ENCODE peak calls at places on chromosomes 1 and 21, in eight cellular contexts. One of them, this sample, is unnamed.

GRCh38 chr1:229012823-229013222 is 258.1 kb upstream of the RAB4A start:
- DNase-seq in CD4-positive, alpha-beta memory T cell: no peak
- DNase-seq in astrocyte of the cerebellum: no peak
- DNase-seq in pancreas: no peak
- DNase-seq in right atrium auricular region: no peak
- DNase-seq in SJSA1: no peak
- DNase-seq in H7: no peak
- DNase-seq in cardiac muscle cell: no peak
- DNase-seq in this sample: no peak

GRCh38 chr21:42278750-42279149 is 36.5 kb downstream of the TFF3 start:
- DNase-seq in H7: no peak
- DNase-seq in SJSA1: no peak
- DNase-seq in pancreas: no peak
- DNase-seq in cardiac muscle cell: no peak
- DNase-seq in astrocyte of the cerebellum: no peak
- DNase-seq in right atrium auricular region: no peak
- DNase-seq in CD4-positive, alpha-beta memory T cell: no peak
- DNase-seq in this sample: no peak

GRCh38 chr1:110687244-110687643 is 12.5 kb upstream of the KCNA3 start:
- DNase-seq in CD4-positive, alpha-beta memory T cell: no peak
- DNase-seq in cardiac muscle cell: no peak
- DNase-seq in H7: no peak
- DNase-seq in astrocyte of the cerebellum: no peak
- DNase-seq in pancreas: no peak
- DNase-seq in SJSA1: no peak
- DNase-seq in right atrium auricular region: no peak
- DNase-seq in this sample: no peak

GRCh38 chr1:162366671-162367070 is 10.0 kb downstream of the SPATA46 start:
- DNase-seq in astrocyte of the cerebellum: no peak
- DNase-seq in cardiac muscle cell: no peak
- DNase-seq in H7: no peak
- DNase-seq in pancreas: no peak
- DNase-seq in CD4-positive, alpha-beta memory T cell: no peak
- DNase-seq in right atrium auricular region: no peak
- DNase-seq in SJSA1: no peak
- DNase-seq in this sample: no peak

GRCh38 chr1:245704765-245705164 is 550.0 kb downstream of the KIF26B start:
- DNase-seq in cardiac muscle cell: no peak
- DNase-seq in astrocyte of the cerebellum: peak
- DNase-seq in CD4-positive, alpha-beta memory T cell: no peak
- DNase-seq in right atrium auricular region: no peak
- DNase-seq in pancreas: no peak
- DNase-seq in H7: peak
- DNase-seq in SJSA1: peak
- DNase-seq in this sample: no peak

GRCh38 chr1:91828007-91828321 is 58.0 kb downstream of the TGFBR3 start:
- DNase-seq in pancreas: no peak
- DNase-seq in CD4-positive, alpha-beta memory T cell: no peak
- DNase-seq in SJSA1: no peak
- DNase-seq in cardiac muscle cell: no peak
- DNase-seq in astrocyte of the cerebellum: no peak
- DNase-seq in right atrium auricular region: no peak
- DNase-seq in H7: no peak
- DNase-seq in this sample: no peak

GRCh38 chr1:70008658-70009057 is 196.7 kb downstream of the LRRC40 start:
- DNase-seq in cardiac muscle cell: no peak
- DNase-seq in pancreas: no peak
- DNase-seq in right atrium auricular region: no peak
- DNase-seq in H7: no peak
- DNase-seq in SJSA1: no peak
- DNase-seq in CD4-positive, alpha-beta memory T cell: no peak
- DNase-seq in astrocyte of the cerebellum: no peak
- DNase-seq in this sample: no peak

GRCh38 chr1:43005460-43006351 is 47.0 kb upstream of the SLC2A1 start:
- DNase-seq in right atrium auricular region: no peak
- DNase-seq in CD4-positive, alpha-beta memory T cell: no peak
- DNase-seq in pancreas: no peak
- DNase-seq in SJSA1: no peak
- DNase-seq in astrocyte of the cerebellum: no peak
- DNase-seq in cardiac muscle cell: peak
- DNase-seq in H7: peak
- DNase-seq in this sample: no peak

GRCh38 chr21:19995253-19995652 is 1003.0 kb upstream of the NCAM2 start:
- DNase-seq in H7: no peak
- DNase-seq in right atrium auricular region: no peak
- DNase-seq in pancreas: no peak
- DNase-seq in SJSA1: no peak
- DNase-seq in astrocyte of the cerebellum: no peak
- DNase-seq in cardiac muscle cell: no peak
- DNase-seq in CD4-positive, alpha-beta memory T cell: no peak
- DNase-seq in this sample: no peak

GRCh38 chr1:176778056-176778455 is 315.1 kb downstream of the PAPPA2 start:
- DNase-seq in cardiac muscle cell: no peak
- DNase-seq in CD4-positive, alpha-beta memory T cell: no peak
- DNase-seq in SJSA1: no peak
- DNase-seq in pancreas: no peak
- DNase-seq in H7: no peak
- DNase-seq in astrocyte of the cerebellum: no peak
- DNase-seq in right atrium auricular region: no peak
- DNase-seq in this sample: no peak

GRCh38 chr21:35048183-35048601 is 910 bp downstream of the RUNX1 start:
- DNase-seq in SJSA1: peak
- DNase-seq in right atrium auricular region: no peak
- DNase-seq in pancreas: no peak
- DNase-seq in astrocyte of the cerebellum: no peak
- DNase-seq in cardiac muscle cell: no peak
- DNase-seq in H7: no peak
- DNase-seq in CD4-positive, alpha-beta memory T cell: peak
- DNase-seq in this sample: no peak

GRCh38 chr1:170732262-170732595 is 68.3 kb downstream of the PRRX1 start:
- DNase-seq in astrocyte of the cerebellum: no peak
- DNase-seq in cardiac muscle cell: no peak
- DNase-seq in H7: no peak
- DNase-seq in SJSA1: no peak
- DNase-seq in pancreas: no peak
- DNase-seq in CD4-positive, alpha-beta memory T cell: no peak
- DNase-seq in right atrium auricular region: no peak
- DNase-seq in this sample: no peak

GRCh38 chr1:11749203-11749689 is 12.7 kb upstream of the C1orf167 start:
- DNase-seq in H7: peak
- DNase-seq in right atrium auricular region: no peak
- DNase-seq in cardiac muscle cell: peak
- DNase-seq in CD4-positive, alpha-beta memory T cell: peak
- DNase-seq in astrocyte of the cerebellum: no peak
- DNase-seq in pancreas: peak
- DNase-seq in SJSA1: peak
- DNase-seq in this sample: peak

GRCh38 chr1:206550446-206550845 is 43.1 kb downstream of the RASSF5 start:
- DNase-seq in right atrium auricular region: no peak
- DNase-seq in H7: no peak
- DNase-seq in SJSA1: no peak
- DNase-seq in cardiac muscle cell: no peak
- DNase-seq in pancreas: no peak
- DNase-seq in CD4-positive, alpha-beta memory T cell: no peak
- DNase-seq in astrocyte of the cerebellum: no peak
- DNase-seq in this sample: no peak

GRCh38 chr1:80961464-80962190 is 839.1 kb upstream of the ADGRL2 start:
- DNase-seq in right atrium auricular region: no peak
- DNase-seq in pancreas: no peak
- DNase-seq in cardiac muscle cell: no peak
- DNase-seq in astrocyte of the cerebellum: no peak
- DNase-seq in H7: no peak
- DNase-seq in SJSA1: no peak
- DNase-seq in CD4-positive, alpha-beta memory T cell: no peak
- DNase-seq in this sample: no peak
- H3K4me3 ChIP-seq in right atrium auricular region: no peak
- H3K4me3 ChIP-seq in pancreas: no peak
- H3K4me3 ChIP-seq in cardiac muscle cell: no peak
- H3K4me3 ChIP-seq in astrocyte of the cerebellum: no peak
- H3K4me3 ChIP-seq in H7: no peak
- H3K4me3 ChIP-seq in SJSA1: no peak
- H3K4me3 ChIP-seq in CD4-positive, alpha-beta memory T cell: no peak
- H3K4me3 ChIP-seq in this sample: no peak

DNA sequence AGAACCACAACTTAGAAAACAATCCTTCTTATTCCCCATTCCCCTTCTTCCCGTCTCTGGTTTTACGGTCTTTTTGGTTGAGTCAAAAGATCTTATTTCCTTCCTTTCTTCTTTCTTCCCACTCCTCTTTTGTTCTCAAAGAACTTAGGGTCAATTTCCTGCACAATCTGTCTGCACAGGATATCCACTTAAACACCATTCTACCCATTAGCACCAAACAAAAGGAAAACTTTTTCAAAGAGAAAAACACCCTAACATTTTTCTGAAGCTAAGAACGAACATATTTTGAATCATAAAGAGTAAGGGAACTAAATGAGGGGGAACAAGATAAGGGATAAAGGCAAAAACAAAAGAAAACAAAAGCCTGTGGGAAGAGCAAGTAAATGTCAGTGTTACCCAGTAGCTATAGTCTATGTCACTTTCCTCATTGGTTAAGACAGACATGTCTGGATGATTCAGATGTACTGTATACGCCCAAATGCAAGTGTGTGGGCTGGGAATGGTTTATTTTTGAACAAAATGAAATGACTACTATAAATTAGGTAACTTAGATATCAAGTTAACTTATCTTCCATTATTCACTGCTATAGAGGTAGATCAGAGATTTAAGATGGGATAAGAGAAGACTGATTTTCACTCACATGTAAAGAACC is 59.8 kb downstream of the TOR3A start:
- DNase-seq in SJSA1: peak
- DNase-seq in cardiac muscle cell: no peak
- DNase-seq in H7: no peak
- DNase-seq in CD4-positive, alpha-beta memory T cell: no peak
- DNase-seq in pancreas: no peak
- DNase-seq in astrocyte of the cerebellum: no peak
- DNase-seq in right atrium auricular region: no peak
- DNase-seq in this sample: no peak
- H3K4me3 ChIP-seq in SJSA1: peak
- H3K4me3 ChIP-seq in cardiac muscle cell: no peak
- H3K4me3 ChIP-seq in H7: no peak
- H3K4me3 ChIP-seq in CD4-positive, alpha-beta memory T cell: no peak
- H3K4me3 ChIP-seq in pancreas: peak
- H3K4me3 ChIP-seq in astrocyte of the cerebellum: peak
- H3K4me3 ChIP-seq in right atrium auricular region: no peak
- H3K4me3 ChIP-seq in this sample: no peak

GRCh38 chr1:154972213-154972516 is 1.6 kb upstream of the SHC1 start:
- DNase-seq in CD4-positive, alpha-beta memory T cell: no peak
- DNase-seq in right atrium auricular region: no peak
- DNase-seq in astrocyte of the cerebellum: no peak
- DNase-seq in SJSA1: no peak
- DNase-seq in H7: no peak
- DNase-seq in cardiac muscle cell: no peak
- DNase-seq in pancreas: no peak
- DNase-seq in this sample: no peak
- H3K4me3 ChIP-seq in CD4-positive, alpha-beta memory T cell: no peak
- H3K4me3 ChIP-seq in right atrium auricular region: peak
- H3K4me3 ChIP-seq in astrocyte of the cerebellum: peak
- H3K4me3 ChIP-seq in SJSA1: peak
- H3K4me3 ChIP-seq in H7: peak
- H3K4me3 ChIP-seq in cardiac muscle cell: no peak
- H3K4me3 ChIP-seq in pancreas: peak
- H3K4me3 ChIP-seq in this sample: no peak

DNA sequence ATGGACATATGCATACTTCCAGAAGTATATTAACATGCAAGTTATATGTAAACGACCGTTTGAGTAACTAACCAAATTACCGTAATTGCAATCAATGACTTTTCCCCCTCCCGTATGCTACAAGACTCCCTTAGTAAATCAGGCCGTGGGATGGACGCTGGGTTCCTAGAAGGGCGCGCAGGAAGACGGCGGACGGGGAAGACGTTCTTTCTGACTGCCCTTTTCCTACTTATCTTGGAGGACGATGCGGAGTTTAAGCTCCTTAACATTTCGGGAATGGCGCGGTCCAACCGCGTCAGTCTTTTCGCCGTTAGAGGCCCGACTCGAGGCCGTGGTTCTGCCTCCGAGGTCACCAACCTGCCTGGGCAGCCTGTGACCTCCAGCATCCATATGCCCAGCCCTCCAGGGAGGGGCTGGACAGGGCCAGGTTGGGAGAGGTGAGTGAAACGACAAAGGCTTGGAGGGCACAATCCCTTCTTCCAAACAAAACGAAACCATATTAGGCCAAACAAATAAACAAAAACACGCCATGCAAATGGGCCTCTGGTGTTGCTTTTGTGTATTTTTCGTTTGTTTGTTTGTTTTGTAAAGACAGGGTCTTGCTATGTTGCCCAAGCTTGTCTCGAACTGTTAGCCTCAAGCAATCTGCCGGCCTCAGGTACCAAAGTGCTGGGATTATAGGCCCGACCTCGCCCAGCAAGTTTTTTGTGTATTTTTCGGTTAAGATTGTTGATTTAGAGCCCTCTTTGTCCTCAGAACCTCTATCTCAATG is 873 bp upstream of the PI4KB start:
- DNase-seq in right atrium auricular region: no peak
- DNase-seq in CD4-positive, alpha-beta memory T cell: no peak
- DNase-seq in pancreas: peak
- DNase-seq in H7: peak
- DNase-seq in astrocyte of the cerebellum: no peak
- DNase-seq in SJSA1: no peak
- DNase-seq in cardiac muscle cell: no peak
- DNase-seq in this sample: no peak
- H3K4me3 ChIP-seq in right atrium auricular region: peak
- H3K4me3 ChIP-seq in CD4-positive, alpha-beta memory T cell: peak
- H3K4me3 ChIP-seq in pancreas: peak
- H3K4me3 ChIP-seq in H7: peak
- H3K4me3 ChIP-seq in astrocyte of the cerebellum: peak
- H3K4me3 ChIP-seq in SJSA1: peak
- H3K4me3 ChIP-seq in cardiac muscle cell: peak
- H3K4me3 ChIP-seq in this sample: peak

GRCh38 chr1:26163684-26164035 is 4.8 kb downstream of the FAM110D start:
- DNase-seq in CD4-positive, alpha-beta memory T cell: no peak
- DNase-seq in right atrium auricular region: no peak
- DNase-seq in H7: no peak
- DNase-seq in SJSA1: no peak
- DNase-seq in cardiac muscle cell: no peak
- DNase-seq in pancreas: no peak
- DNase-seq in astrocyte of the cerebellum: no peak
- DNase-seq in this sample: no peak
- H3K4me3 ChIP-seq in CD4-positive, alpha-beta memory T cell: peak
- H3K4me3 ChIP-seq in right atrium auricular region: no peak
- H3K4me3 ChIP-seq in H7: peak
- H3K4me3 ChIP-seq in SJSA1: no peak
- H3K4me3 ChIP-seq in cardiac muscle cell: peak
- H3K4me3 ChIP-seq in pancreas: peak
- H3K4me3 ChIP-seq in astrocyte of the cerebellum: peak
- H3K4me3 ChIP-seq in this sample: peak

DNA sequence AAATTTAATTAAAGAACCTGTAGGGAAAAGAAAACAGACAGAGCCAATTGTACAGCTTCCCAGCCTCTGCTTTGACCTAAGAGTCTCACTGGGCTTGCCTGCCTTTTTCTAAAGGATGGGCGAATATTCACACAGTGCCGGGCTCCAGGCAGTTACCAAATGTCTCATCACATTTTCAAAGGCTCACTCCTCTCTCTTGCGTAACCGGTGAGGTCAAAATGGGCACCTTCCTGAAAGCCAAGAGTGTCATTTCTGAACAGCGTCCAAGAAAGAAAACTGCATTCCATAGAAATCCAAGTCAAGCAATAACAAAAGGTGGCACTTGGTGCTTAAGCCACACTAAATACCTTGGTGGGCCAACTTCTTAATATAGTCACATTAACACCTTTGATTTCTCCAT is 714 bp upstream of the PALMD start:
- DNase-seq in SJSA1: peak
- DNase-seq in cardiac muscle cell: no peak
- DNase-seq in H7: no peak
- DNase-seq in right atrium auricular region: peak
- DNase-seq in pancreas: no peak
- DNase-seq in astrocyte of the cerebellum: no peak
- DNase-seq in CD4-positive, alpha-beta memory T cell: no peak
- DNase-seq in this sample: no peak
- H3K4me3 ChIP-seq in SJSA1: no peak
- H3K4me3 ChIP-seq in cardiac muscle cell: no peak
- H3K4me3 ChIP-seq in H7: no peak
- H3K4me3 ChIP-seq in right atrium auricular region: peak
- H3K4me3 ChIP-seq in pancreas: peak
- H3K4me3 ChIP-seq in astrocyte of the cerebellum: no peak
- H3K4me3 ChIP-seq in CD4-positive, alpha-beta memory T cell: no peak
- H3K4me3 ChIP-seq in this sample: no peak

This sample was measured in Jurkat, Clone E6-1.